ENCODE peak calls at places on chromosomes 16 and 17, in four cellular contexts. F, P, N and E are unnamed samples.

GRCh38 chr16:88632587-88632930 is 5.8 kb upstream of the IL17C start:
- DNase-seq in F (no peak), P (no peak), N (no peak), E (no peak)

GRCh38 chr17:49038138-49038537 is 41.0 kb downstream of the IGF2BP1 start:
- DNase-seq in F (no peak), P (no peak), N (no peak), E (no peak)

GRCh38 chr16:23324727-23325126 is 22.6 kb downstream of the SCNN1B start:
- DNase-seq in F (peak; percentile 64), P (no peak), N (peak; percentile 26), E (no peak)

GRCh38 chr17:76371656-76372628 is 12.5 kb upstream of the SPHK1 start:
- DNase-seq in F (no peak), P (no peak), N (no peak), E (peak; percentile 99)

GRCh38 chr16:70455910-70456309 is 1.5 kb downstream of the FCSK start:
- DNase-seq in F (no peak), P (no peak), N (no peak), E (no peak)

GRCh38 chr17:72030067-72030899 is 90.5 kb upstream of the SOX9 start:
- DNase-seq in F (peak; percentile 44), P (no peak), N (peak; percentile 68), E (peak; percentile 28)

GRCh38 chr17:81510524-81510797 is 2.1 kb downstream of the ACTG1 start:
- DNase-seq in F (no peak), P (peak; percentile 38), N (no peak), E (no peak)

GRCh38 chr17:73753751-73754496 is 109.7 kb upstream of the SDK2 start:
- DNase-seq in F (no peak), P (no peak), N (no peak), E (no peak)

GRCh38 chr17:7476474-7476873 is 3.0 kb downstream of the ZBTB4 start:
- DNase-seq in F (no peak), P (no peak), N (peak; percentile 47), E (peak; percentile 98)

GRCh38 chr17:64747938-64748540 is 85.9 kb upstream of the SMURF2 start:
- DNase-seq in F (no peak), P (no peak), N (no peak), E (peak; percentile 48)

GRCh38 chr17:16281351-16281750 is 64.3 kb downstream of the PIGL start:
- DNase-seq in F (no peak), P (no peak), N (no peak), E (no peak)

GRCh38 chr17:81409190-81409935 is 14.1 kb downstream of the BAHCC1 start:
- DNase-seq in F (no peak), P (no peak), N (no peak), E (no peak)

GRCh38 chr16:2977440-2977839 is 2.8 kb downstream of the PKMYT1 start:
- DNase-seq in F (no peak), P (no peak), N (no peak), E (no peak)

GRCh38 chr16:81442220-81442908 is 2.2 kb upstream of the CMIP start:
- DNase-seq in F (no peak), P (no peak), N (no peak), E (no peak)

GRCh38 chr17:49910094-49910857 is 58.7 kb upstream of the DLX4 start:
- DNase-seq in F (no peak), P (no peak), N (peak; percentile 84), E (peak; percentile 62)

GRCh38 chr16:55370762-55371482 is 46.9 kb downstream of the IRX6 start:
- DNase-seq in F (peak; percentile 85), P (peak; percentile 68), N (peak; percentile 77), E (peak; percentile 43)

DNA sequence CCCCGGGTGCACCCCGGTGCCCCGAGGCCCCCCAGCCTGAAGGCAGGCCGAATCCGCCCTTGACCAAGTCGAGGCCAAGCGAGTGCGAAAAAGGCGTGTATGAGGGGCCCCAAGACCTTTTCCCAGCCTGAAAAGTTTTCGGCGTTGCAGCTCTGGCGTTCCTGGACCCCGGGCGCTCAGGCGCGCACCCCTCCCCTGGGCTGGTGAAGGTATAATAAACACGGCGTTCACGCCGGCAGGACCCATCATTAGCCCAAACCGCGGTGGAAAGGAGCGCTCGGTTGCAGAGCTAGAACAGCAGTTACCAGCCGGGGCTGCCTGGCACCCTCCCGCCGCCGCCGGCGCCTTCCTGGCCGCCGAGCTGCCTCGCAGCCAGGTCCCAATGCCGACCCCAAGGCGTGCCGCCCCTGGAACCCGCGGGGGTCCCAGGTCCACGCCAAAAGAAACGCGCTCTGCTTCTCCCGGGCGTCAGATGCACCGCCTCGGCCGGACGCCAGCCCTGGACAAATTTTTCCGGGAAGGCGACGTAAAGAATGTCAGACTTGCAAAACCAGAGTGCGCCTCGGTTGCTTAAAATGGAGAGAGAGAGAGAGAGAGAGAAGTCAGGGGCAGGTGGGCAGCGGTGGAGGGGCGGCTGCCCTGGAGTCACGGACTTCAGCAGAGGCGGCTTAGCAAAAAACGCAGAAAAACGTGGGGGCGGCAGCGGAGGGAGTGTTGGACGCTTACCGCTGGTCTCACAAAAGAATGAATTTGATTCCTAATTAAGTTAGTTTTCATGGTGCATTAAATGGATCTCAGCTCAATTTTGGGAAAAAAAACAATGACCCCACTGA is 11.4 kb upstream of the FOXF1 start:
- DNase-seq in F (no peak), P (no peak), N (no peak), E (no peak)
- H3K4me3 ChIP-seq in F (no peak overlapping the region), P (no peak overlapping the region), N (peak overlapping the region; percentile 19), E (no peak overlapping the region)

GRCh38 chr16:1075546-1075945 is 3.0 kb downstream of the SSTR5 start:
- DNase-seq in F (no peak), P (no peak), N (no peak), E (no peak)
- H3K27me3 ChIP-seq in F (peaks cover 40% of the 10 kb centered on the region), P (no peaks in the 10 kb centered on the region), N (peaks cover 35% of the 10 kb centered on the region), E (peaks cover 2% of the 10 kb centered on the region)

DNA sequence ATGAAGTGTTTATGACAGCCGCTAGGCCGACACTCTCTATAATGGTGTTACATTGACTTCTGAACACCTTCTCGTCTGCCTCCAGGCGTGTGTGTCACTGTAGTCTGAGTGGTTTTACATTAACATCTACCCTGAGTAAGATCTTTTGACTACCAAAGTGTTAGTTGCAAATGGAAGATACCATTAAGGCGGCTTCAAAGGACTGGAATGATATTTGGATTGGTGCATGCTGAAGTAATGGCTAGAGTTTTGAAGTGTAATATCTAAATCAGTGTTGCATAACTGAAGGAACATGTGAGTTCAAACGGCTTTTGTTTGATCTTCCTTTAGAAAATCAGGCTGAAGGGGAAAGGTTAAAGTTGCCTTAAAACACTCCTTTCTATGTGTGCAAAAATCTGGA is 52.2 kb downstream of the BCAS3 start:
- DNase-seq in F (no peak), P (peak; percentile 67), N (peak; percentile 20), E (no peak)
- H3K4me3 ChIP-seq in F (no peak overlapping the region), P (no peak overlapping the region), N (no peak overlapping the region), E (no peak overlapping the region)

GRCh38 chr16:86048221-86048620 is 149.3 kb downstream of the IRF8 start:
- DNase-seq in F (no peak), P (peak; percentile 35), N (no peak), E (no peak)

GRCh38 chr16:86046026-86046713 is 147.2 kb downstream of the IRF8 start:
- DNase-seq in F (no peak), P (peak; percentile 58), N (no peak), E (no peak)

GRCh38 chr16:86044881-86045600 is 146.1 kb downstream of the IRF8 start:
- DNase-seq in F (no peak), P (peak; percentile 30), N (no peak), E (no peak)

GRCh38 chr16:86045601-86045971 is 146.6 kb downstream of the IRF8 start:
- DNase-seq in F (no peak), P (peak; percentile 56), N (no peak), E (no peak)

GRCh38 chr16:86046901-86047300 is 147.9 kb downstream of the IRF8 start:
- DNase-seq in F (no peak), P (peak; percentile 31), N (no peak), E (no peak)
- H3K27me3 ChIP-seq in F (peaks cover 6% of the 10 kb centered on the region), P (no peaks in the 10 kb centered on the region), N (peaks cover 17% of the 10 kb centered on the region), E (no peaks in the 10 kb centered on the region)

DNA sequence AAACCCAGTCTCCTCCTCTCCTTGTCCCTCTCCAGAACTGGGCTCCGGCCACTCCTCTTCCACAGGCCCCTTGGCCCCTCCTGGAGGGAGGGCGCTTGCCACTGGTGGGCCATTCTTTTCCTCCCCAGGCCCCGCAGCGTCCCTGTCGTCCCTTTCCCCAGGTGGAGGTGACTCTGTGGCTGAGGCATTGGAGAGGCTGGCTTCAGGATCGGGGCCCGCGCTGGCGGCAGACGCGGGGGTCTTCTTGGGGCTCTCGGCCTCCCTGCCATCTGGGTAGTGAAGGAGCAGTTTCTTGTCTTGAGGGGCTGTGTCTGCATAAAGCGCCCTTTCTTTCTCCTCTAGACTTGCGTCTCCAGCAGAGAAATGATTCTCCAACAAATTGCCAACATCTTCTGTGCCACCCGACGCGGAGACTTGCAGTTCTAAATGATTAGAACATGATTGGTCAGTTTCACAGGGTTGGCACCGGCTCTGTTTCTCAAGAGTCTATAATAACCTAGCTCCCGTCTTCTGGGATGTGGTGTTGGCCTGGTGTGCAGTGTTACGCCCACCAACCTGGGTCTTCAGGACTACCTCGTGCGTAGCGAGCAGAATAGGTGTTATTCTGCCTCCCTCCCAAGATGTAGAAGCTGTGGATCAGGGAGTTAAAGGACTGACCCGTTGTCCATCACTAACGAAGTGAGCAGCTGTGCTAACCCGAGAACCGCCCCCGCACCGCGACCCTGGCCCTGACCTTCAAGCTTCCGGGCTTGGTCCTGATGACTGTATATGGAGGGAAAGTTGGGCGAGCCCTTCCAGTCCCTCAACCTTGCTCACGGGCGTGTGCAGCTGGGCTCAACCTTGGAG is 34.0 kb downstream of the SRL start:
- DNase-seq in F (peak; percentile 72), P (no peak), N (no peak), E (no peak)
- H3K4me3 ChIP-seq in F (no peak overlapping the region), P (no peak overlapping the region), N (no peak overlapping the region), E (no peak overlapping the region)

GRCh38 chr16:1918890-1919679 is 870 bp upstream of the HS3ST6 start:
- DNase-seq in F (no peak), P (no peak), N (no peak), E (no peak)
- H3K27me3 ChIP-seq in F (peaks cover 67% of the 10 kb centered on the region), P (no peaks in the 10 kb centered on the region), N (peaks cover 67% of the 10 kb centered on the region), E (peaks cover 45% of the 10 kb centered on the region)